ENCODE peak calls at places on chromosomes 6 and 20, in four cellular contexts. P, B, G and I are unnamed samples.
A peak's percentile ranks its signal among the peaks of the same experiment; 100 is the strongest.

GRCh38 chr6:121504227-121504626 is 68.8 kb downstream of the GJA1 start:
- DNase-seq in P (peak; percentile 45), B (peak; percentile 58), G (no peak), I (no peak)

GRCh38 chr20:57651977-57652864 is 32.0 kb upstream of the ZBP1 start:
- DNase-seq in P (peak; percentile 4), B (no peak), G (no peak), I (peak; percentile 44)

GRCh38 chr20:59204201-59204894 is 40.7 kb downstream of the ZNF831 start:
- DNase-seq in P (no peak), B (no peak), G (no peak), I (peak; percentile 40)

GRCh38 chr20:57659131-57659788 is 39.0 kb upstream of the ZBP1 start:
- DNase-seq in P (no peak), B (peak; percentile 3), G (no peak), I (peak; percentile 38)

GRCh38 chr6:154675602-154676088 is 57.6 kb upstream of the SCAF8 start:
- DNase-seq in P (peak; percentile 93), B (peak; percentile 93), G (peak; percentile 94), I (peak; percentile 88)

GRCh38 chr6:148436466-148436865 is 93.8 kb downstream of the SASH1 start:
- DNase-seq in P (no peak), B (no peak), G (no peak), I (no peak)

GRCh38 chr6:46657642-46658041 is 4.9 kb downstream of the SLC25A27 start:
- DNase-seq in P (no peak), B (no peak), G (no peak), I (no peak)

GRCh38 chr6:116507324-116507723 is 4.1 kb upstream of the CALHM5 start:
- DNase-seq in P (no peak), B (no peak), G (no peak), I (no peak)

GRCh38 chr6:168043848-168044415 is 35.1 kb downstream of the FRMD1 start:
- DNase-seq in P (no peak), B (no peak), G (no peak), I (no peak)

GRCh38 chr6:84867521-84867920 is 103.1 kb upstream of the TBX18 start:
- DNase-seq in P (no peak), B (no peak), G (no peak), I (no peak)

GRCh38 chr20:3420211-3420707 is 12.8 kb upstream of the DNAAF9 start:
- DNase-seq in P (no peak), B (peak; percentile 78), G (no peak), I (no peak)

GRCh38 chr20:50826121-50826520 is 31.3 kb downstream of the BCAS4 start:
- DNase-seq in P (no peak), B (no peak), G (no peak), I (no peak)

GRCh38 chr20:31542201-31542842 is 28.1 kb downstream of the HM13 start:
- DNase-seq in P (no peak), B (no peak), G (no peak), I (no peak)

GRCh38 chr6:44177691-44178423 is 19.2 kb downstream of the CAPN11 start:
- DNase-seq in P (peak; percentile 40), B (no peak), G (no peak), I (peak; percentile 30)

GRCh38 chr20:40860487-40860902 is 168.1 kb upstream of the TOP1 start:
- DNase-seq in P (peak; percentile 14), B (no peak), G (peak; percentile 85), I (no peak)

GRCh38 chr6:52788478-52788877 is 15.1 kb downstream of the GSTA1 start:
- DNase-seq in P (peak; percentile 34), B (no peak), G (no peak), I (no peak)

GRCh38 chr6:33621396-33622388 is 570 bp downstream of the ITPR3 start:
- DNase-seq in P (peak; percentile 60), B (peak; percentile 47), G (no peak), I (no peak)

GRCh38 chr6:43835872-43836419 is 65.9 kb downstream of the VEGFA start:
- DNase-seq in P (no peak), B (no peak), G (no peak), I (no peak)

GRCh38 chr20:52056203-52057062 is 135.1 kb downstream of the ZFP64 start:
- DNase-seq in P (no peak), B (no peak), G (peak; percentile 7), I (no peak)

GRCh38 chr6:71197267-71197666 is 91.3 kb upstream of the OGFRL1 start:
- DNase-seq in P (peak; percentile 16), B (no peak), G (no peak), I (no peak)

GRCh38 chr6:79672631-79673065 is 41.5 kb downstream of the SH3BGRL2 start:
- DNase-seq in P (peak; percentile 51), B (no peak), G (peak; percentile 32), I (no peak)

GRCh38 chr6:73579389-73579788 is 58.6 kb upstream of the EEF1A1 start:
- DNase-seq in P (no peak), B (no peak), G (no peak), I (no peak)

GRCh38 chr6:82588020-82588419 is 224.4 kb downstream of the TPBG start:
- DNase-seq in P (no peak), B (no peak), G (no peak), I (peak; percentile 35)
- H3K4me1 ChIP-seq in P (no peaks in the 10 kb centered on the region), B (no peaks in the 10 kb centered on the region), G (peaks cover 14% of the 10 kb centered on the region), I (peaks cover 19% of the 10 kb centered on the region)

GRCh38 chr6:54694928-54695532 is 151.5 kb upstream of the FAM83B start:
- DNase-seq in P (no peak), B (no peak), G (no peak), I (no peak)

GRCh38 chr6:54690596-54690995 is 156.0 kb upstream of the FAM83B start:
- DNase-seq in P (no peak), B (no peak), G (no peak), I (no peak)

DNA sequence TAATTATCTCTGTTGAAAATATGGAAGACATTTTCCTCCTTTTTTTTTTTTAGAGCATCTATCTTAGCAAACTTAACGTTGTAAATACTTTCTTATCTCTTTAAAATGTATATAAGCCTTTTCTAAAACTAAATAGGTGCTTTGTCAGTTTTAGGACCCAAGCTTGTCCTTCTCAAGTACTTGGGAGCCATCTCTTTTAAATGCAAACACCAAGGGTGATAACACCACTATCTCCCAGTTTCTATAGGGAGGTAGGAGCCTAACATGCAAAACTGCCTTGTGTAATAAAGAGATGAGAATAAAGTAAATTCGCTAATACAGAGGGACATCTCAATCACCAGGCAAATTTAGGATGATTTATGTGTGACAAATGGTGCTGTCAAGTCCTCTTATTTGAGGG is 157.0 kb upstream of the FAM83B start:
- DNase-seq in P (no peak), B (no peak), G (no peak), I (no peak)
- H3K4me1 ChIP-seq in P (no peaks in the 10 kb centered on the region), B (no peaks in the 10 kb centered on the region), G (no peaks in the 10 kb centered on the region), I (no peaks in the 10 kb centered on the region)

GRCh38 chr6:83193747-83194582 is 808 bp downstream of the RWDD2A start:
- DNase-seq in P (peak; percentile 70), B (peak; percentile 13), G (peak; percentile 21), I (peak; percentile 71)
- H3K4me1 ChIP-seq in P (peaks cover 23% of the 10 kb centered on the region), B (peaks cover 3% of the 10 kb centered on the region), G (peaks cover 11% of the 10 kb centered on the region), I (peaks cover 27% of the 10 kb centered on the region)

DNA sequence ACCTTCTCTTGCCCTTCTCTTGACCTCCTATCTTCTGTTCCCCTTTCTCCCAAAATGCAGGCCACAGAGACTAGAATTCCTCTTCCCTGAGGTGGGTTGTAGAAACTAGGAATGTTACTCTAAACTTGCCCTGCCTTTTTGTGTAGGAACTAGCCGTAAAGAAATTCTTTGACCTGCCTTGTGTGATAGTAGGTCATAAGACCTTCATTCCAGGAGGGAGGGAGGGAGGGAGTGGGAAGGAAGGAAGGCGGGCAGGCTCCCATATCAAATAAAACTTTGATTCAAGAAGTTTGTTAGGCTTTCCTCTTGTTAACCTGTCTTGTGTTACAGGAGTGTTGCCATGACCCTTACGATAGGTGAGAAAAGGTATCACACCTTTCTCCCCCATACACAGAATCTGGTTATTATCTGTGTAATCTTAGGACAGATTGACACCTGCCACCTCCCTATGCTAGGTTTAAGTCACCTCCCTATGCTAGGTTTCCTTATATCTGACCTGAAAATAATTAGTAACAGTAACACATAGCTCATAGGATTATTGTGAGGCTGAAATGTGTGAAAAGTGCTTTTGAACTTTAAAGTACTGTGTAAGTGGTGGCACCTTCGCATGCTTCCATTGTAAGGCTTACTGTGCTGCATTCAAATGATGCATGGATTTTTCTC is 32.6 kb upstream of the FUCA2 start:
- DNase-seq in P (no peak), B (no peak), G (no peak), I (no peak)
- H3K4me1 ChIP-seq in P (peaks cover 35% of the 10 kb centered on the region), B (no peaks in the 10 kb centered on the region), G (peaks cover 14% of the 10 kb centered on the region), I (peaks cover 70% of the 10 kb centered on the region)

GRCh38 chr6:56770011-56770520 is 127.4 kb upstream of the DST start:
- DNase-seq in P (no peak), B (no peak), G (no peak), I (no peak)
- H3K4me1 ChIP-seq in P (no peaks in the 10 kb centered on the region), B (no peaks in the 10 kb centered on the region), G (peaks cover 53% of the 10 kb centered on the region), I (peaks cover 30% of the 10 kb centered on the region)

GRCh38 chr6:40511884-40512283 is 75.3 kb downstream of the LRFN2 start:
- DNase-seq in P (no peak), B (no peak), G (no peak), I (no peak)
- H3K4me1 ChIP-seq in P (no peaks in the 10 kb centered on the region), B (no peaks in the 10 kb centered on the region), G (no peaks in the 10 kb centered on the region), I (no peaks in the 10 kb centered on the region)